ENCODE peak calls at places on chromosomes 6 and 20, in nine cellular contexts. B, D, N, T, G, E, J, U and O are unnamed samples.

GRCh38 chr20:37417146-37417856 is 71.4 kb downstream of the SRC start:
- DNase-seq in B (no peak), D (no peak), N (no peak), T (no peak), G (no peak), E (no peak), J (no peak), U (no peak), O (no peak)

GRCh38 chr6:161393839-161394364 is 120.0 kb upstream of the AGPAT4 start:
- DNase-seq in B (peak; percentile 90), D (peak; percentile 52), N (peak; percentile 49), T (peak; percentile 41), G (peak; percentile 86), E (peak; percentile 90), J (no peak), U (no peak), O (peak; percentile 68)

GRCh38 chr20:14142964-14143627 is 147.8 kb downstream of the MACROD2 start:
- DNase-seq in B (peak; percentile 56), D (no peak), N (no peak), T (no peak), G (no peak), E (peak; percentile 54), J (no peak), U (no peak), O (no peak)

GRCh38 chr6:77466055-77467028 is 3.1 kb upstream of the HTR1B start:
- DNase-seq in B (peak; percentile 74), D (peak; percentile 27), N (peak; percentile 75), T (peak; percentile 65), G (peak; percentile 80), E (peak; percentile 70), J (peak; percentile 80), U (peak; percentile 48), O (peak; percentile 73)

GRCh38 chr20:53948383-53949318 is 121.7 kb downstream of the BCAS1 start:
- DNase-seq in B (no peak), D (no peak), N (no peak), T (no peak), G (no peak), E (no peak), J (no peak), U (no peak), O (no peak)

GRCh38 chr20:32589256-32589655 is 4.1 kb upstream of the NOL4L start:
- DNase-seq in B (peak; percentile 36), D (no peak), N (no peak), T (no peak), G (no peak), E (peak; percentile 38), J (no peak), U (no peak), O (no peak)

GRCh38 chr6:100304575-100304974 is 160.1 kb downstream of the SIM1 start:
- DNase-seq in B (no peak), D (no peak), N (no peak), T (no peak), G (no peak), E (no peak), J (no peak), U (no peak), O (no peak)

GRCh38 chr20:22374678-22375590 is 209.4 kb downstream of the FOXA2 start:
- DNase-seq in B (no peak), D (no peak), N (no peak), T (no peak), G (no peak), E (peak; percentile 9), J (no peak), U (no peak), O (no peak)

GRCh38 chr20:3248167-3248992 is 9.4 kb upstream of the SLC4A11 start:
- DNase-seq in B (no peak), D (no peak), N (peak; percentile 34), T (peak; percentile 48), G (peak; percentile 21), E (peak; percentile 33), J (no peak), U (peak; percentile 78), O (no peak)

GRCh38 chr6:106434530-106434929 is 74.0 kb downstream of the CRYBG1 start:
- DNase-seq in B (no peak), D (no peak), N (no peak), T (no peak), G (no peak), E (no peak), J (no peak), U (no peak), O (no peak)

GRCh38 chr6:32154514-32155161 is 697 bp downstream of the PPT2 start:
- DNase-seq in B (peak; percentile 71), D (no peak), N (no peak), T (peak; percentile 65), G (peak; percentile 84), E (peak; percentile 58), J (peak; percentile 83), U (peak; percentile 83), O (peak; percentile 74)

GRCh38 chr6:87375315-87375714 is 30.7 kb downstream of the C6orf163 start:
- DNase-seq in B (no peak), D (no peak), N (no peak), T (no peak), G (no peak), E (no peak), J (no peak), U (no peak), O (no peak)

GRCh38 chr6:167706313-167707109 is 120.2 kb upstream of the AFDN start:
- DNase-seq in B (no peak), D (peak; percentile 46), N (no peak), T (no peak), G (peak; percentile 50), E (no peak), J (no peak), U (no peak), O (peak; percentile 57)

GRCh38 chr6:111566873-111567517 is 38.7 kb downstream of the TRAF3IP2 start:
- DNase-seq in B (no peak), D (no peak), N (peak; percentile 61), T (peak; percentile 17), G (no peak), E (no peak), J (no peak), U (no peak), O (no peak)

GRCh38 chr20:63941282-63942060 is 14.7 kb downstream of the UCKL1 start:
- DNase-seq in B (no peak), D (peak; percentile 74), N (peak; percentile 60), T (no peak), G (peak; percentile 83), E (no peak), J (peak; percentile 77), U (peak; percentile 80), O (no peak)

GRCh38 chr20:16107172-16107870 is 465.9 kb downstream of the KIF16B start:
- DNase-seq in B (no peak), D (no peak), N (no peak), T (no peak), G (no peak), E (no peak), J (no peak), U (no peak), O (no peak)

GRCh38 chr20:610130-611046 is at the start of gene TCF15:
- DNase-seq in B (no peak), D (peak; percentile 79), N (peak; percentile 65), T (peak; percentile 77), G (no peak), E (no peak), J (no peak), U (peak; percentile 73), O (no peak)

GRCh38 chr6:161100072-161100471 is 108.5 kb downstream of the MAP3K4 start:
- DNase-seq in B (no peak), D (no peak), N (no peak), T (no peak), G (no peak), E (no peak), J (no peak), U (no peak), O (no peak)

GRCh38 chr6:44224154-44224977 is 971 bp downstream of the SLC29A1 start:
- DNase-seq in B (peak; percentile 8), D (no peak), N (no peak), T (peak; percentile 38), G (peak; percentile 43), E (no peak), J (no peak), U (no peak), O (no peak)

DNA sequence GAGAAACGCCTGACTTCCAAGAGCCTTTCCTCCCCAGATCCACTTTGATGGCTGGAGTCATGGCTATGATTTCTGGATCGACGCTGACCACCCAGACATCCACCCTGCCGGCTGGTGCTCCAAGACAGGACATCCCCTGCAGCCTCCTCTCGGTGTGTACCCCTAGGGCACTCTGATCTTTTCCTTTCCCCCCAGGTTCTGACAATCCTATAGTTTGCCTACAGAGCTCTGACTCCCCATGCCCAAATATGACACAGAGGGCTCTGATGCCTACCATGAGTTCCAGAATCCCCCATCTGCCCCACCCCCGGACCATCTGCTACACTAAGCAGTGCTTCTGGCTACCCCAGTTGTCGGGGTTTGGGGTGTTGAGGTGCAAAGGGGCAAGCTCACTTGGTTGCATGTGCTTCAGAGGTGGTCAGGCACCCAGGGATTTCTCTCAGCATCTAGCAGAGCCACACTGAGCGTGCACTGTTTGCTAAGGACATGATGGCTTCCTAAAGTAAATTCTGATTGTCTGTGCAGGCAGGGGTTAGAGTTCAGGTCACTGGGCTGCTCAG is 24.0 kb upstream of the SGK2 start:
- DNase-seq in B (no peak), D (no peak), N (no peak), T (no peak), G (no peak), E (no peak), J (peak; percentile 40), U (no peak), O (no peak)
- TF ChIP-seq CTCF in B (no peak), D (no peak), N (no peak), T (no peak), G (no peak), E (no peak), J (no peak), U (no peak), O (no peak)

GRCh38 chr20:11585752-11586352 is 331.8 kb upstream of the BTBD3 start:
- DNase-seq in B (peak; percentile 22), D (no peak), N (no peak), T (no peak), G (no peak), E (peak; percentile 2), J (no peak), U (no peak), O (no peak)
- TF ChIP-seq CTCF in B (peak; percentile 40), D (no peak), N (peak; percentile 43), T (peak; percentile 37), G (no peak), E (peak; percentile 45), J (no peak), U (no peak), O (peak; percentile 27)

DNA sequence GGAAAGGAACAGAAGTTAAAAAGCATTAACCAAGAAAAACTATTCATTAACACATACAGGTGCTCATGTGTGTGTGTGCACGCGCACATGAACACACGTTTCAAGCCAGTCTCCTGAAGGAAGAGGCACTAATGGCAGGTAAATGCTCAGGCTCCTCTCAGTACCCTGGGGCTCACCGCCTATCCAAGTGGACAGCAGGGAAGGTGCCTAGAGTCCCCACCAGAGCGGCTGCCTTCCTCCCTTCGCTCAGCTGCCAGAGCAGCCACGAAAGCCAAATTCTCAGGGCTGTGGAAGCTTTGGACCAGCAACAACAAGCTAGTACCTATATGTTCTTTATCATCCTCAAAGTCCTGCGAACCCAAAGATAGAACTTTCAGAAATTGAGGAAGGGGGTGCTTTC is 42.6 kb downstream of the PLCG1 start:
- DNase-seq in B (no peak), D (no peak), N (no peak), T (no peak), G (no peak), E (no peak), J (peak; percentile 53), U (no peak), O (no peak)
- TF ChIP-seq CTCF in B (no peak), D (no peak), N (no peak), T (no peak), G (no peak), E (no peak), J (no peak), U (no peak), O (no peak)

GRCh38 chr20:50478162-50479036 is 31.8 kb upstream of the PTPN1 start:
- DNase-seq in B (peak; percentile 29), D (no peak), N (peak; percentile 71), T (peak; percentile 56), G (peak; percentile 85), E (peak; percentile 64), J (peak; percentile 79), U (peak; percentile 80), O (no peak)
- TF ChIP-seq CTCF in B (peak; percentile 46), D (peak; percentile 91), N (peak; percentile 69), T (peak; percentile 58), G (peak; percentile 87), E (peak; percentile 83), J (peak; percentile 64), U (peak; percentile 25), O (peak; percentile 16)